ENCODE peak calls at places on chromosomes 2 and 18, in nine cellular contexts. G is uterus, K is tibial nerve, J is GM12878, F is K562, I is adrenal gland, Q is IMR-90, W is Peyer's patch, T is endothelial cell of umbilical vein. E is an unnamed sample.
A peak's percentile ranks its signal among the peaks of the same experiment; 100 is the strongest.

GRCh38 chr2:19574788-19575260 is 216.4 kb upstream of the OSR1 start:
- DNase-seq in G (peak; percentile 40), K (peak; percentile 35), J (no peak), F (no peak), I (peak; percentile 27), Q (peak; percentile 82), W (no peak), T (peak; percentile 46), E (no peak)

GRCh38 chr2:212994976-212995375 is 156.4 kb downstream of the IKZF2 start:
- DNase-seq in G (no peak), K (no peak), J (no peak), F (no peak), I (no peak), Q (peak; percentile 40), W (no peak), T (no peak), E (no peak)

GRCh38 chr2:118047273-118047898 is 33.5 kb upstream of the CCDC93 start:
- DNase-seq in G (no peak), K (no peak), J (no peak), F (no peak), I (no peak), Q (peak; percentile 57), W (no peak), T (peak; percentile 47), E (no peak)

GRCh38 chr2:5987117-5987787 is 295.1 kb downstream of the SOX11 start:
- DNase-seq in G (no peak), K (no peak), J (no peak), F (no peak), I (no peak), Q (no peak), W (no peak), T (no peak), E (no peak)

GRCh38 chr18:41517142-41517541 is 437.9 kb upstream of the PIK3C3 start:
- DNase-seq in G (no peak), K (no peak), J (no peak), F (no peak), I (no peak), Q (no peak), W (no peak), T (no peak), E (no peak)

GRCh38 chr2:53500181-53500580 is 267.4 kb upstream of the CHAC2 start:
- DNase-seq in G (no peak), K (no peak), J (no peak), F (no peak), I (no peak), Q (peak; percentile 21), W (no peak), T (no peak), E (no peak)

GRCh38 chr2:157307021-157307420 is 18.6 kb downstream of the ERMN start:
- DNase-seq in G (no peak), K (no peak), J (no peak), F (no peak), I (no peak), Q (peak; percentile 9), W (no peak), T (no peak), E (no peak)

GRCh38 chr2:52456759-52457377 is 1310.7 kb upstream of the CHAC2 start:
- DNase-seq in G (no peak), K (no peak), J (no peak), F (no peak), I (no peak), Q (no peak), W (no peak), T (no peak), E (no peak)

GRCh38 chr18:9851511-9851910 is 34.3 kb upstream of the TXNDC2 start:
- DNase-seq in G (no peak), K (no peak), J (no peak), F (no peak), I (no peak), Q (no peak), W (no peak), T (no peak), E (no peak)

GRCh38 chr18:34647251-34647650 is 62.8 kb upstream of the DTNA start:
- DNase-seq in G (no peak), K (no peak), J (no peak), F (no peak), I (no peak), Q (no peak), W (no peak), T (no peak), E (no peak)

GRCh38 chr2:221095381-221095780 is 476.7 kb downstream of the EPHA4 start:
- DNase-seq in G (no peak), K (no peak), J (no peak), F (no peak), I (no peak), Q (no peak), W (no peak), T (peak; percentile 82), E (no peak)

GRCh38 chr2:175612280-175612679 is 389.8 kb downstream of the LNPK start:
- DNase-seq in G (no peak), K (no peak), J (no peak), F (no peak), I (no peak), Q (no peak), W (no peak), T (no peak), E (no peak)

GRCh38 chr2:31729442-31730092 is 148.8 kb upstream of the SRD5A2 start:
- DNase-seq in G (no peak), K (no peak), J (peak; percentile 12), F (peak; percentile 31), I (no peak), Q (peak; percentile 35), W (no peak), T (peak; percentile 7), E (no peak)

GRCh38 chr2:63990072-63990471 is 29.2 kb downstream of the VPS54 start:
- DNase-seq in G (no peak), K (no peak), J (no peak), F (no peak), I (no peak), Q (no peak), W (no peak), T (no peak), E (no peak)

GRCh38 chr2:165256618-165257017 is 17.4 kb downstream of the SCN2A start:
- DNase-seq in G (no peak), K (no peak), J (no peak), F (no peak), I (no peak), Q (no peak), W (no peak), T (no peak), E (no peak)

GRCh38 chr2:108316194-108316880 is 27.6 kb downstream of the SULT1C2 start:
- DNase-seq in G (no peak), K (no peak), J (no peak), F (no peak), I (no peak), Q (no peak), W (no peak), T (no peak), E (no peak)

GRCh38 chr2:229392214-229392613 is 121.1 kb upstream of the PID1 start:
- DNase-seq in G (no peak), K (no peak), J (no peak), F (no peak), I (no peak), Q (no peak), W (no peak), T (no peak), E (no peak)

GRCh38 chr2:138979131-138979530 is 198.9 kb upstream of the NXPH2 start:
- DNase-seq in G (no peak), K (no peak), J (no peak), F (no peak), I (no peak), Q (no peak), W (no peak), T (no peak), E (no peak)
- H3K27me3 ChIP-seq in G (no peaks in the 10 kb centered on the region), K (no peaks in the 10 kb centered on the region), J (no peaks in the 10 kb centered on the region), F (no peaks in the 10 kb centered on the region), I (no peaks in the 10 kb centered on the region), Q (no peaks in the 10 kb centered on the region), W (no peaks in the 10 kb centered on the region), T (no peaks in the 10 kb centered on the region), E (no peaks in the 10 kb centered on the region)

GRCh38 chr2:223846524-223846923 is 9.1 kb upstream of the AP1S3 start:
- DNase-seq in G (no peak), K (no peak), J (no peak), F (no peak), I (no peak), Q (peak; percentile 93), W (no peak), T (no peak), E (no peak)
- H3K27ac ChIP-seq in G (no peak overlapping the region), K (no peak overlapping the region), J (no peak overlapping the region), F (no peak overlapping the region), I (no peak overlapping the region), Q (peak overlapping the region; percentile 67), W (no peak overlapping the region), T (no peak overlapping the region), E (no peak overlapping the region)

GRCh38 chr18:22560283-22560627 is 142.5 kb upstream of the CTAGE1 start:
- DNase-seq in G (no peak), K (no peak), J (no peak), F (no peak), I (no peak), Q (no peak), W (no peak), T (peak; percentile 71), E (no peak)

GRCh38 chr18:22559414-22560282 is 141.9 kb upstream of the CTAGE1 start:
- DNase-seq in G (peak; percentile 78), K (no peak), J (no peak), F (peak; percentile 83), I (peak; percentile 84), Q (peak; percentile 59), W (no peak), T (peak; percentile 84), E (no peak)

GRCh38 chr18:22564036-22564435 is 146.3 kb upstream of the CTAGE1 start:
- DNase-seq in G (no peak), K (no peak), J (no peak), F (no peak), I (no peak), Q (peak; percentile 71), W (no peak), T (peak; percentile 54), E (no peak)

GRCh38 chr18:22560797-22561196 is 143.1 kb upstream of the CTAGE1 start:
- DNase-seq in G (no peak), K (no peak), J (no peak), F (no peak), I (no peak), Q (no peak), W (no peak), T (peak; percentile 52), E (no peak)

DNA sequence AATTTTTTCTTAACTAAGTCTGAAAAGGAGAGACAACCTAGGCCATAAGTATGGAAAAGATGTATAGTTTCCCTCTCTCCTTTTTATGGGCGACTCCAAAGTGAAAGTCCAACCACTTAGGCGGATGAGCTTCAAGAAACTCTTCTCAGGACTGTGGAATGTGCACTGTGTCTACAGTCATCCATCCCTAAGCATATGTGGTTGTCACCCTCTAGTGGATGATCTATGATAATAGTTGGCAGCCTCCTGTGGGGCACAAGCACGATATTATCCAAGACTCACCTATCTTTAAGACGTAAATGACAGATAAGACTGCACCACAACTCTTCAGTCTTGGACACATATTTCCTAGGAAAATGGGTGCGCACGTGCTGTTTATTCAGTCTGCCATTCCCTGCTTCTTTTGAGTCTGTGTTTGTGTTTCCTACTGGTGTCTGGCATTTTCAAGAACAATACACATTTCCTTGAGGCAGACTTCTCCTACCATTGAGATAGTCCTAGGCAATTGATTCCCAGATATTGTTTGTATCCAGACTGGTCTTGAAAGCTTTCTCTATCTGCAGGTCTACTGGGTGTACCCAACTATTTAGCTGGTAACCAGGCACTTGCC is 145.5 kb upstream of the CTAGE1 start:
- DNase-seq in G (peak; percentile 66), K (no peak), J (peak; percentile 3), F (peak; percentile 84), I (peak; percentile 57), Q (peak; percentile 95), W (no peak), T (peak; percentile 95), E (no peak)
- TF ChIP-seq POLR2A in G (no peak), K (no peak), J (no peak), F (no peak), I (no peak), Q (peak; percentile 45), W (no peak), T (no peak), E (no peak)

GRCh38 chr2:17876590-17876989 is 1.9 kb upstream of the KCNS3 start:
- DNase-seq in G (no peak), K (no peak), J (no peak), F (no peak), I (no peak), Q (no peak), W (no peak), T (no peak), E (no peak)
- H3K27me3 ChIP-seq in G (no peaks in the 10 kb centered on the region), K (peaks cover 40% of the 10 kb centered on the region), J (peaks cover 19% of the 10 kb centered on the region), F (peaks cover 27% of the 10 kb centered on the region), I (peaks cover 13% of the 10 kb centered on the region), Q (peaks cover 45% of the 10 kb centered on the region), W (no peaks in the 10 kb centered on the region), T (peaks cover 21% of the 10 kb centered on the region), E (no peaks in the 10 kb centered on the region)

E was measured in vagina.